ENCODE peak calls at places on chromosome 2, in ten cellular contexts. One of them, this sample, is unnamed.

GRCh38 chr2:201938816-201939180 is 94.9 kb upstream of the FZD7 start:
- DNase-seq in B cell: no peak
- DNase-seq in upper lobe of right lung: no peak
- DNase-seq in body of pancreas: no peak
- DNase-seq in CD8-positive, alpha-beta T cell: no peak
- DNase-seq in pancreas: no peak
- DNase-seq in fibroblast of pulmonary artery: no peak
- DNase-seq in epithelial cell of proximal tubule: no peak
- DNase-seq in coronary artery: no peak
- DNase-seq in endodermal cell: peak
- DNase-seq in this sample: no peak

GRCh38 chr2:144099746-144100438 is 420.0 kb downstream of the ZEB2 start:
- DNase-seq in pancreas: no peak
- DNase-seq in B cell: no peak
- DNase-seq in CD8-positive, alpha-beta T cell: no peak
- DNase-seq in endodermal cell: no peak
- DNase-seq in coronary artery: no peak
- DNase-seq in upper lobe of right lung: no peak
- DNase-seq in epithelial cell of proximal tubule: peak
- DNase-seq in body of pancreas: no peak
- DNase-seq in fibroblast of pulmonary artery: peak
- DNase-seq in this sample: no peak

GRCh38 chr2:40369619-40370397 is 82.1 kb downstream of the SLC8A1 start:
- DNase-seq in pancreas: no peak
- DNase-seq in B cell: no peak
- DNase-seq in upper lobe of right lung: no peak
- DNase-seq in fibroblast of pulmonary artery: peak
- DNase-seq in CD8-positive, alpha-beta T cell: no peak
- DNase-seq in coronary artery: no peak
- DNase-seq in epithelial cell of proximal tubule: no peak
- DNase-seq in body of pancreas: no peak
- DNase-seq in endodermal cell: no peak
- DNase-seq in this sample: no peak

GRCh38 chr2:54042908-54043620 is 72.3 kb upstream of the PSME4 start:
- DNase-seq in fibroblast of pulmonary artery: no peak
- DNase-seq in B cell: no peak
- DNase-seq in body of pancreas: no peak
- DNase-seq in coronary artery: no peak
- DNase-seq in upper lobe of right lung: no peak
- DNase-seq in endodermal cell: no peak
- DNase-seq in epithelial cell of proximal tubule: no peak
- DNase-seq in CD8-positive, alpha-beta T cell: no peak
- DNase-seq in pancreas: no peak
- DNase-seq in this sample: no peak

GRCh38 chr2:23456881-23457760 is 72.1 kb downstream of the KLHL29 start:
- DNase-seq in B cell: no peak
- DNase-seq in fibroblast of pulmonary artery: no peak
- DNase-seq in body of pancreas: no peak
- DNase-seq in pancreas: no peak
- DNase-seq in CD8-positive, alpha-beta T cell: no peak
- DNase-seq in coronary artery: peak
- DNase-seq in endodermal cell: no peak
- DNase-seq in epithelial cell of proximal tubule: no peak
- DNase-seq in upper lobe of right lung: no peak
- DNase-seq in this sample: no peak

GRCh38 chr2:238240761-238241711 is 1.2 kb upstream of the HES6 start:
- DNase-seq in B cell: peak
- DNase-seq in endodermal cell: peak
- DNase-seq in upper lobe of right lung: peak
- DNase-seq in coronary artery: peak
- DNase-seq in epithelial cell of proximal tubule: no peak
- DNase-seq in CD8-positive, alpha-beta T cell: no peak
- DNase-seq in fibroblast of pulmonary artery: no peak
- DNase-seq in body of pancreas: peak
- DNase-seq in pancreas: peak
- DNase-seq in this sample: peak

GRCh38 chr2:24083567-24084385 is 858 bp downstream of the TP53I3 start:
- DNase-seq in fibroblast of pulmonary artery: peak
- DNase-seq in endodermal cell: peak
- DNase-seq in epithelial cell of proximal tubule: peak
- DNase-seq in pancreas: no peak
- DNase-seq in upper lobe of right lung: peak
- DNase-seq in coronary artery: no peak
- DNase-seq in B cell: peak
- DNase-seq in body of pancreas: peak
- DNase-seq in CD8-positive, alpha-beta T cell: peak
- DNase-seq in this sample: peak

GRCh38 chr2:30034052-30034775 is 112.6 kb upstream of the YPEL5 start:
- DNase-seq in coronary artery: no peak
- DNase-seq in fibroblast of pulmonary artery: no peak
- DNase-seq in CD8-positive, alpha-beta T cell: no peak
- DNase-seq in B cell: no peak
- DNase-seq in upper lobe of right lung: no peak
- DNase-seq in pancreas: no peak
- DNase-seq in endodermal cell: no peak
- DNase-seq in body of pancreas: no peak
- DNase-seq in epithelial cell of proximal tubule: no peak
- DNase-seq in this sample: no peak

GRCh38 chr2:233820766-233821105 is 33.6 kb downstream of the HJURP start:
- DNase-seq in CD8-positive, alpha-beta T cell: no peak
- DNase-seq in epithelial cell of proximal tubule: no peak
- DNase-seq in B cell: no peak
- DNase-seq in fibroblast of pulmonary artery: no peak
- DNase-seq in body of pancreas: no peak
- DNase-seq in upper lobe of right lung: peak
- DNase-seq in pancreas: no peak
- DNase-seq in coronary artery: peak
- DNase-seq in endodermal cell: peak
- DNase-seq in this sample: no peak

GRCh38 chr2:74199871-74200305 is 1.5 kb downstream of the MTHFD2 start:
- DNase-seq in pancreas: no peak
- DNase-seq in B cell: no peak
- DNase-seq in CD8-positive, alpha-beta T cell: no peak
- DNase-seq in endodermal cell: peak
- DNase-seq in epithelial cell of proximal tubule: no peak
- DNase-seq in upper lobe of right lung: no peak
- DNase-seq in body of pancreas: no peak
- DNase-seq in coronary artery: no peak
- DNase-seq in fibroblast of pulmonary artery: peak
- DNase-seq in this sample: no peak

GRCh38 chr2:234158812-234159211 is 108.3 kb downstream of the SPP2 start:
- DNase-seq in B cell: no peak
- DNase-seq in epithelial cell of proximal tubule: no peak
- DNase-seq in upper lobe of right lung: no peak
- DNase-seq in coronary artery: no peak
- DNase-seq in body of pancreas: no peak
- DNase-seq in fibroblast of pulmonary artery: no peak
- DNase-seq in CD8-positive, alpha-beta T cell: no peak
- DNase-seq in endodermal cell: no peak
- DNase-seq in pancreas: no peak
- DNase-seq in this sample: no peak

GRCh38 chr2:7288484-7288883 is 371.3 kb downstream of the RNF144A start:
- DNase-seq in coronary artery: no peak
- DNase-seq in B cell: no peak
- DNase-seq in fibroblast of pulmonary artery: no peak
- DNase-seq in CD8-positive, alpha-beta T cell: no peak
- DNase-seq in body of pancreas: no peak
- DNase-seq in upper lobe of right lung: no peak
- DNase-seq in epithelial cell of proximal tubule: no peak
- DNase-seq in endodermal cell: no peak
- DNase-seq in pancreas: no peak
- DNase-seq in this sample: no peak

GRCh38 chr2:237072067-237072931 is 13.4 kb upstream of the COPS8 start:
- DNase-seq in body of pancreas: peak
- DNase-seq in coronary artery: no peak
- DNase-seq in endodermal cell: peak
- DNase-seq in upper lobe of right lung: peak
- DNase-seq in CD8-positive, alpha-beta T cell: peak
- DNase-seq in pancreas: peak
- DNase-seq in fibroblast of pulmonary artery: peak
- DNase-seq in epithelial cell of proximal tubule: no peak
- DNase-seq in B cell: peak
- DNase-seq in this sample: peak

GRCh38 chr2:229408356-229408755 is 137.3 kb upstream of the PID1 start:
- DNase-seq in body of pancreas: peak
- DNase-seq in pancreas: no peak
- DNase-seq in fibroblast of pulmonary artery: peak
- DNase-seq in endodermal cell: no peak
- DNase-seq in CD8-positive, alpha-beta T cell: no peak
- DNase-seq in B cell: no peak
- DNase-seq in coronary artery: no peak
- DNase-seq in upper lobe of right lung: no peak
- DNase-seq in epithelial cell of proximal tubule: peak
- DNase-seq in this sample: no peak

GRCh38 chr2:82781516-82781915 is 1677.6 kb downstream of the SUCLG1 start:
- DNase-seq in coronary artery: no peak
- DNase-seq in endodermal cell: no peak
- DNase-seq in pancreas: no peak
- DNase-seq in CD8-positive, alpha-beta T cell: no peak
- DNase-seq in fibroblast of pulmonary artery: peak
- DNase-seq in B cell: no peak
- DNase-seq in upper lobe of right lung: no peak
- DNase-seq in body of pancreas: no peak
- DNase-seq in epithelial cell of proximal tubule: no peak
- DNase-seq in this sample: no peak

DNA sequence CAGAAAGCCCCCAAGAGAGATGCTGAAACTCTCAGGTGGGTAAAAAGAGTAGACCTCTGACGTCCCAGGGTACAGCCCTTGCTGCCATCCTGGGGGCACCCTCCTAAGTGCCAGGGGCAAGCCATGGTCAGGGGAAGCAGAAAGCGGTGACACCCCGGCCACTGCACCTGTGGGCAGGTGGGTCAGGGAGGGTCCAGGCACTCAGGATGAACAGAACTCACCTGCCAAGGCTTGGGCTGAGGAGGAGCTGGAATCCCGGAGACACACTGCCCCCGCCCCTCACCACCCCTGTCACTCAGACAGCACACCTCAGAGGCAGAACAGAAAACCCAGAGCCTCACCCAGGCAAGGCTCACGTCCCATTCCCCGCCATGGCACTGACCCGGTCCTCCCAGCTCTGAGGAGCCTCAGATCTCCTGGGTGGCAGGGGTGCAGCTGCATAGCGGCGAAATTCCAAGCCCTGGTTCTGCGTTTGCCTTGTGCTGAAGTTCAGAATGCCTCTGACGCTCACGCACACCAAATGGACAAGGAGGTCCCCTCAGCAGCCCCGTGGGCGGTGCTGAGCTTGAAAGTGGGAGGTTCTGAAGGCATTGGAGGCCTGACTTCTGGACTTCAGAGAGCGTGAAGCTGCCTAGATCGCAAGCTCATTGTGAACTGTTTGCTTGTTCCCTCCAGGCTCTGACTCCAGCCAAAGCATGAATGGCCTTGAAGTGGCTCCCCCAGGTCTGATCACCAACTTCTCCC is 4.3 kb downstream of the GPR17 start:
- DNase-seq in fibroblast of pulmonary artery: no peak
- DNase-seq in upper lobe of right lung: no peak
- DNase-seq in epithelial cell of proximal tubule: no peak
- DNase-seq in B cell: no peak
- DNase-seq in coronary artery: no peak
- DNase-seq in endodermal cell: no peak
- DNase-seq in CD8-positive, alpha-beta T cell: no peak
- DNase-seq in body of pancreas: no peak
- DNase-seq in pancreas: no peak
- DNase-seq in this sample: no peak
- TF ChIP-seq CTCF in fibroblast of pulmonary artery: no peak
- TF ChIP-seq CTCF in upper lobe of right lung: peak
- TF ChIP-seq CTCF in epithelial cell of proximal tubule: no peak
- TF ChIP-seq CTCF in B cell: peak
- TF ChIP-seq CTCF in coronary artery: no peak
- TF ChIP-seq CTCF in endodermal cell: peak
- TF ChIP-seq CTCF in CD8-positive, alpha-beta T cell: peak
- TF ChIP-seq CTCF in body of pancreas: no peak
- TF ChIP-seq CTCF in pancreas: no peak
- TF ChIP-seq CTCF in this sample: no peak

GRCh38 chr2:235651643-235652042 is 157.8 kb downstream of the AGAP1 start:
- DNase-seq in endodermal cell: no peak
- DNase-seq in coronary artery: no peak
- DNase-seq in epithelial cell of proximal tubule: no peak
- DNase-seq in upper lobe of right lung: no peak
- DNase-seq in CD8-positive, alpha-beta T cell: no peak
- DNase-seq in pancreas: no peak
- DNase-seq in B cell: no peak
- DNase-seq in fibroblast of pulmonary artery: no peak
- DNase-seq in body of pancreas: no peak
- DNase-seq in this sample: no peak
- TF ChIP-seq CTCF in endodermal cell: no peak
- TF ChIP-seq CTCF in coronary artery: no peak
- TF ChIP-seq CTCF in epithelial cell of proximal tubule: no peak
- TF ChIP-seq CTCF in upper lobe of right lung: no peak
- TF ChIP-seq CTCF in CD8-positive, alpha-beta T cell: no peak
- TF ChIP-seq CTCF in pancreas: no peak
- TF ChIP-seq CTCF in B cell: no peak
- TF ChIP-seq CTCF in fibroblast of pulmonary artery: no peak
- TF ChIP-seq CTCF in body of pancreas: no peak
- TF ChIP-seq CTCF in this sample: no peak

DNA sequence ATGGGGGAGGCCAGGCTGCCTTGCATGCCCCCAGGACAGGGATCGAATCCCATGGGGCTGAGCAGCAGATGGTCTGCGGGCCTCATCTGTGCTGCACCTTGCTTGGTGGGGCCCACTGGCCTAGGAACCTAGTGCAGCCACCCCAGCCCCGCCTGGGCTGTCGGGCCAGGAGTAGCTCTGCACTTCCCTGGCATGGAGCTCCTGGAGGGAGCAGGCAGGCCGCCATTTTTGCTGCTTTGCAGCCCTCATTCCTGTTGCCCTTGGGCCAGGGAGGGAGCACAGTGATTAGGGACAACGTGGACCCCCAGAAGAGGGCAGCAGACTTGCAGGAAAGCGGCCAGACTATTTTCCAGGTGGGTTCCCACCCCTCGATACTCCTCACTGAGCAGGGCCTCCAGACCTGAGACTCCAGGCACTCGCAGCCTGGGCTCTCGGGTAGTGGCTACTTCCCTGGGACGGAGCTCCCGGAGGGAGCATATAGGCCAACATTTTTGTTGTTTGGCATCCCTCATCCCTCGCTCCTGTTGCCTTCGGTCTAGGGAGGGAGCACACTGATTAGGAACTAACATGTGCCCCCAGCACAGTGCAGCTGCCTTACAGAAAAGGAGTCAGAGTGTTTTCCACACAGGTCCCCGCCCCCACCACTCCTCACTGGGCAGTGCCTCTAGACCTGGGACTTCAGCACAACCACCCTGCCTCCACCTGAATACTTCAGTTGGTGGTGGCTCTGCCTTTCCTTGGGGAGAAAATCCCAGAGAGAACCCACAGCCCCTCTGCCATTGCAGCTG is 99.5 kb downstream of the MAIP1 start:
- DNase-seq in upper lobe of right lung: no peak
- DNase-seq in body of pancreas: no peak
- DNase-seq in fibroblast of pulmonary artery: no peak
- DNase-seq in pancreas: no peak
- DNase-seq in coronary artery: no peak
- DNase-seq in endodermal cell: peak
- DNase-seq in CD8-positive, alpha-beta T cell: no peak
- DNase-seq in epithelial cell of proximal tubule: no peak
- DNase-seq in B cell: no peak
- DNase-seq in this sample: no peak
- TF ChIP-seq CTCF in upper lobe of right lung: no peak
- TF ChIP-seq CTCF in body of pancreas: no peak
- TF ChIP-seq CTCF in fibroblast of pulmonary artery: no peak
- TF ChIP-seq CTCF in pancreas: no peak
- TF ChIP-seq CTCF in coronary artery: no peak
- TF ChIP-seq CTCF in endodermal cell: peak
- TF ChIP-seq CTCF in CD8-positive, alpha-beta T cell: no peak
- TF ChIP-seq CTCF in epithelial cell of proximal tubule: peak
- TF ChIP-seq CTCF in B cell: no peak
- TF ChIP-seq CTCF in this sample: no peak

GRCh38 chr2:129813404-129813803 is 166.1 kb upstream of the RAB6C start:
- DNase-seq in B cell: no peak
- DNase-seq in upper lobe of right lung: no peak
- DNase-seq in coronary artery: no peak
- DNase-seq in epithelial cell of proximal tubule: no peak
- DNase-seq in fibroblast of pulmonary artery: no peak
- DNase-seq in CD8-positive, alpha-beta T cell: no peak
- DNase-seq in body of pancreas: no peak
- DNase-seq in pancreas: no peak
- DNase-seq in endodermal cell: no peak
- DNase-seq in this sample: no peak
- TF ChIP-seq CTCF in B cell: no peak
- TF ChIP-seq CTCF in upper lobe of right lung: no peak
- TF ChIP-seq CTCF in coronary artery: no peak
- TF ChIP-seq CTCF in epithelial cell of proximal tubule: peak
- TF ChIP-seq CTCF in fibroblast of pulmonary artery: no peak
- TF ChIP-seq CTCF in CD8-positive, alpha-beta T cell: no peak
- TF ChIP-seq CTCF in body of pancreas: no peak
- TF ChIP-seq CTCF in pancreas: no peak
- TF ChIP-seq CTCF in endodermal cell: peak
- TF ChIP-seq CTCF in this sample: no peak